ENCODE peak calls at places on chromosomes 3 and 15, in seven cellular contexts. F is fibroblast of lung, H is cardiac fibroblast, D is astrocyte of the spinal cord, E is thoracic aorta, O is dorsolateral prefrontal cortex, Z is choroid plexus epithelial cell. K is an unnamed sample.

GRCh38 chr3:148599478-148599877 is 98.2 kb upstream of the AGTR1 start:
- DNase-seq in O (no peak), H (no peak), E (no peak), D (no peak), F (no peak), Z (no peak), K (no peak)

GRCh38 chr3:62604301-62604700 is 231.0 kb upstream of the FEZF2 start:
- DNase-seq in Z (peak), O (no peak), H (peak), D (peak), F (peak), E (no peak), K (no peak)

GRCh38 chr15:101006931-101007687 is 88.0 kb downstream of the LRRK1 start:
- DNase-seq in F (peak), O (peak), E (peak), Z (peak), H (peak), D (peak), K (peak)

GRCh38 chr3:11062704-11063103 is 70.2 kb downstream of the SLC6A1 start:
- DNase-seq in E (no peak), D (no peak), O (no peak), F (no peak), H (no peak), Z (no peak), K (no peak)

GRCh38 chr3:160980740-160981139 is 124.4 kb downstream of the B3GALNT1 start:
- DNase-seq in H (no peak), O (no peak), E (no peak), F (no peak), D (no peak), Z (no peak), K (no peak)

GRCh38 chr3:14282001-14282705 is 103.5 kb downstream of the LSM3 start:
- DNase-seq in E (no peak), Z (no peak), H (no peak), D (no peak), O (no peak), F (no peak), K (no peak)

GRCh38 chr3:27632431-27633223 is 89.5 kb downstream of the EOMES start:
- DNase-seq in O (peak), Z (peak), H (peak), E (no peak), F (peak), D (peak), K (peak)

GRCh38 chr3:159821148-159821547 is 167.5 kb upstream of the IL12A start:
- DNase-seq in F (no peak), E (no peak), H (no peak), O (no peak), Z (peak), D (peak), K (no peak)

GRCh38 chr3:67094769-67095168 is 96.7 kb downstream of the KBTBD8 start:
- DNase-seq in D (no peak), F (peak), O (no peak), H (peak), E (no peak), Z (peak), K (no peak)

GRCh38 chr3:117127147-117127546 is 417.6 kb downstream of the TUSC7 start:
- DNase-seq in F (no peak), O (no peak), D (no peak), E (no peak), Z (no peak), H (no peak), K (no peak)

GRCh38 chr3:141430326-141430725 is 56.5 kb upstream of the RASA2 start:
- DNase-seq in O (no peak), E (no peak), Z (no peak), F (no peak), D (no peak), H (no peak), K (no peak)

GRCh38 chr3:33278106-33278672 is 947 bp downstream of the FBXL2 start:
- DNase-seq in F (peak), H (peak), Z (no peak), E (no peak), D (peak), O (no peak), K (no peak)

GRCh38 chr3:128011140-128011539 is 41.1 kb upstream of the SEC61A1 start:
- DNase-seq in E (no peak), Z (peak), H (peak), F (peak), D (peak), O (peak), K (no peak)

GRCh38 chr3:4512895-4513616 is 19.9 kb downstream of the ITPR1 start:
- DNase-seq in D (no peak), H (peak), E (no peak), F (no peak), O (no peak), Z (no peak), K (no peak)

GRCh38 chr3:126057936-126058335 is 26.0 kb downstream of the SLC41A3 start:
- DNase-seq in D (no peak), O (no peak), H (no peak), Z (no peak), E (no peak), F (no peak), K (no peak)

GRCh38 chr15:95325763-95326688 is 1004.5 kb upstream of the NR2F2 start:
- DNase-seq in O (no peak), D (peak), Z (peak), E (no peak), H (peak), F (peak), K (no peak)

GRCh38 chr3:29497282-29497681 is 216.4 kb downstream of the RBMS3 start:
- DNase-seq in F (no peak), D (no peak), O (no peak), E (no peak), H (no peak), Z (no peak), K (no peak)

GRCh38 chr3:133717424-133717823 is 28.8 kb upstream of the TF start:
- DNase-seq in H (no peak), F (no peak), D (no peak), Z (no peak), O (no peak), E (no peak), K (no peak)

GRCh38 chr3:17088602-17089313 is 204.0 kb downstream of the PLCL2 start:
- DNase-seq in H (no peak), E (no peak), D (no peak), O (peak), Z (no peak), F (no peak), K (no peak)

GRCh38 chr3:181176610-181177009 is 187.1 kb upstream of the DNAJC19 start:
- DNase-seq in D (peak), E (peak), F (peak), O (peak), H (peak), Z (peak), K (no peak)

GRCh38 chr15:39756806-39757522 is 25.7 kb downstream of the FSIP1 start:
- DNase-seq in E (no peak), H (peak), Z (peak), D (peak), O (no peak), F (peak), K (no peak)

GRCh38 chr15:31502541-31503229 is 176.1 kb downstream of the KLF13 start:
- DNase-seq in H (no peak), F (no peak), E (no peak), D (no peak), Z (no peak), O (no peak), K (no peak)

GRCh38 chr3:178518660-178519396 is 17.4 kb upstream of the KCNMB2 start:
- DNase-seq in H (no peak), D (no peak), O (no peak), Z (no peak), E (no peak), F (no peak), K (no peak)

GRCh38 chr3:18716821-18717220 is 291.7 kb upstream of the SATB1 start:
- DNase-seq in O (no peak), Z (no peak), E (no peak), F (no peak), H (peak), D (no peak), K (no peak)

GRCh38 chr15:64092864-64093626 is 593 bp downstream of the CIAO2A start:
- DNase-seq in D (peak), H (peak), F (peak), Z (peak), E (no peak), O (no peak), K (no peak)

GRCh38 chr3:133591271-133591742 is 17.8 kb downstream of the CDV3 start:
- DNase-seq in O (no peak), F (no peak), H (peak), E (no peak), D (peak), Z (peak), K (no peak)

GRCh38 chr3:197242784-197243432 is 55.5 kb downstream of the DLG1 start:
- DNase-seq in O (no peak), D (no peak), F (no peak), Z (peak), H (no peak), E (no peak), K (no peak)

GRCh38 chr15:71386448-71387236 is 271.4 kb downstream of the THSD4 start:
- DNase-seq in D (peak), E (no peak), O (no peak), H (peak), Z (peak), F (peak), K (no peak)

GRCh38 chr3:157099337-157100078 is 60.4 kb downstream of the CCNL1 start:
- DNase-seq in D (no peak), F (peak), E (no peak), Z (no peak), H (peak), O (no peak), K (no peak)

GRCh38 chr3:75035146-75035545 is 420.7 kb upstream of the CNTN3 start:
- DNase-seq in D (no peak), F (no peak), Z (no peak), H (no peak), E (no peak), O (no peak), K (no peak)

GRCh38 chr3:42721690-42722089 is 19.1 kb upstream of the HHATL start:
- DNase-seq in Z (no peak), O (peak), F (no peak), E (peak), D (no peak), H (no peak), K (no peak)

GRCh38 chr3:42050126-42050525 is 41.0 kb upstream of the TRAK1 start:
- DNase-seq in H (no peak), D (no peak), O (no peak), E (no peak), F (no peak), Z (no peak), K (no peak)

DNA sequence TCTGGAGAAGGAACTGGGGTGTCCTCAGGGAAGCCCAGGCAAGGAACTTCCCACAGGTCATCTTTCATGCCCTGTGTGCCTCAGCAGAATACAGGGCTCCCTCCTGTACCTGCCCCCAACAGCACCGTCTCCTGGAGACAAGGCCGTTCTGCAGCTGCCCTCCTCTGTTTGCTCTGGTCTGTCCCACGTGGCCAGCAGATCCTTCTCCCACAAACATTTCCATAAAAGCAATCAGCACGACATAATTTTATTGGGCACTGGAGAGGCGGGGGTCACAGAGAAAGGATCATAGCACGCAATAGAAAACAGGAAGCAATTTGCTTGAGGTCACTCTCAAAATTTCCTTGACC is 29.5 kb downstream of the STARD5 start:
- DNase-seq in Z (no peak), H (no peak), E (no peak), O (no peak), D (no peak), F (no peak), K (no peak)
- TF ChIP-seq CTCF in Z (no peak), H (no peak), E (no peak), O (no peak), D (no peak), F (no peak), K (no peak)

GRCh38 chr3:129164500-129164899 is 3.6 kb upstream of the ISY1 start:
- DNase-seq in H (no peak), D (no peak), Z (no peak), E (no peak), O (no peak), F (no peak), K (no peak)

GRCh38 chr3:129160891-129161859 is at the start of gene ISY1:
- DNase-seq in H (peak), D (peak), Z (peak), E (peak), F (peak), O (peak), K (peak)

GRCh38 chr3:129161860-129162271 is 1.0 kb upstream of the ISY1 start:
- DNase-seq in Z (peak), D (no peak), F (peak), O (no peak), H (peak), E (no peak), K (no peak)

GRCh38 chr3:129166579-129167332 is 5.9 kb upstream of the ISY1 start:
- DNase-seq in H (no peak), E (no peak), F (no peak), D (no peak), Z (no peak), O (no peak), K (no peak)

DNA sequence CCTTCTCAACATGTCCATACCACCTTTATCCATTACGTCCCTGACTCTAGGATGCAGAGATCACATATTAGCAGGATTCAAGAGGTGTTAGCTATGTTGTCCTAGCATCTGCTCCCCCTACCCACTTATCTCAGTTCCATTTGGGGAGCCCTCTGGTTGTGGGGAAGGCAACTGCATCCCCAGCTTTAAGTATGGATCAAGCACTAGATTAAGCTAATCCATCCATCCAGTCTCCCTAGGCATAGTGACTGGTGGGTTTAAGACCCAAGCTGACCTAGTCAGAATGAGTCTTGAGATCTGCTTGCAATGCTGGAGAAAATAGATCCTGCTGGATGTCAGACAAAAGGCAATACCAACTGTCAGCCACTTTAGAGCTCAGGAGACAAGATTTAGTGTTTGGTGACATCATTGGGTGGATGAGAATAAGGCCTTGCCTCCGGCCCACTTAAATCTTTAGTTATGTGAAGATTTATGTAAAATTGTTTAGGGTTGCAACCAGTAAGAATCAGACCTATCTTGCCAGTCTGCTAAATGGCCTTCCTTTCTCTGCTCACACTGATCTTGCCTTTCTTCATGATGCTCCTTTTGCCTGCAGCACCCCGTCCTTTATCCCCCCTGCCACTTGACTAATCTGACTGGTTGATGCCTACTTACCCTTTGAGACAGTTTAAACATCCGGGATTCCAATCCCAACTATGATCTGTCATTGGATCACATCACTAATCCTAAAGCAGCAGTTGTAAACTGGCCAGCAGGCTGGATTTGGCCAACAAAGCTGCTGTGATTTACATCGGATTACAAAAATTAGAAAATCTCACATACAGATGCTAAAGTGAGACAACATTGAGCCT is 2.1 kb upstream of the ISY1 start:
- DNase-seq in F (peak), E (no peak), D (no peak), H (no peak), Z (no peak), O (no peak), K (no peak)
- TF ChIP-seq CTCF in F (peak), E (no peak), D (peak), H (peak), Z (peak), O (no peak), K (peak)

GRCh38 chr15:75533945-75534344 is 45.2 kb downstream of the PTPN9 start:
- DNase-seq in D (no peak), Z (no peak), F (no peak), O (no peak), H (no peak), E (no peak), K (no peak)

GRCh38 chr15:75531041-75531450 is 48.1 kb downstream of the PTPN9 start:
- DNase-seq in Z (peak), H (peak), E (peak), D (peak), F (peak), O (peak), K (no peak)

GRCh38 chr15:75538376-75538775 is 40.7 kb downstream of the PTPN9 start:
- DNase-seq in D (no peak), H (no peak), Z (no peak), E (no peak), O (no peak), F (no peak), K (no peak)

GRCh38 chr15:75530169-75530568 is 48.9 kb downstream of the PTPN9 start:
- DNase-seq in D (no peak), Z (no peak), E (no peak), H (no peak), F (no peak), O (no peak), K (no peak)

GRCh38 chr15:75532413-75533250 is 46.5 kb downstream of the PTPN9 start:
- DNase-seq in D (peak), F (peak), O (no peak), H (peak), E (peak), Z (peak), K (no peak)
- TF ChIP-seq CTCF in D (no peak), F (peak), O (peak), H (peak), E (peak), Z (peak), K (peak)

GRCh38 chr15:90855139-90855538 is 13.2 kb upstream of the FURIN start:
- DNase-seq in F (no peak), O (no peak), H (no peak), E (no peak), Z (no peak), D (no peak), K (no peak)
- TF ChIP-seq CTCF in F (no peak), O (no peak), H (no peak), E (no peak), Z (no peak), D (no peak), K (no peak)

GRCh38 chr15:93483923-93484322 is 394.9 kb upstream of the RGMA start:
- DNase-seq in H (no peak), D (no peak), E (no peak), F (no peak), Z (no peak), O (no peak), K (no peak)

GRCh38 chr15:93485438-93485837 is 396.4 kb upstream of the RGMA start:
- DNase-seq in E (no peak), H (no peak), O (no peak), D (no peak), F (no peak), Z (no peak), K (no peak)

GRCh38 chr15:93488157-93488803 is 399.3 kb upstream of the RGMA start:
- DNase-seq in D (no peak), H (no peak), E (no peak), Z (no peak), F (no peak), O (no peak), K (no peak)

GRCh38 chr15:93486407-93487117 is 397.6 kb upstream of the RGMA start:
- DNase-seq in D (no peak), F (no peak), H (no peak), O (no peak), E (no peak), Z (no peak), K (no peak)

GRCh38 chr15:93485922-93486327 is 396.9 kb upstream of the RGMA start:
- DNase-seq in Z (no peak), F (no peak), D (no peak), O (no peak), E (no peak), H (no peak), K (no peak)
- TF ChIP-seq CTCF in Z (no peak), F (no peak), D (no peak), O (no peak), E (peak), H (no peak), K (no peak)

GRCh38 chr3:98798820-98799219 is 35.7 kb downstream of the ST3GAL6 start:
- DNase-seq in O (no peak), E (no peak), F (no peak), Z (no peak), H (no peak), D (no peak), K (no peak)
- TF ChIP-seq CTCF in O (no peak), E (no peak), F (no peak), Z (no peak), H (no peak), D (no peak), K (no peak)

DNA sequence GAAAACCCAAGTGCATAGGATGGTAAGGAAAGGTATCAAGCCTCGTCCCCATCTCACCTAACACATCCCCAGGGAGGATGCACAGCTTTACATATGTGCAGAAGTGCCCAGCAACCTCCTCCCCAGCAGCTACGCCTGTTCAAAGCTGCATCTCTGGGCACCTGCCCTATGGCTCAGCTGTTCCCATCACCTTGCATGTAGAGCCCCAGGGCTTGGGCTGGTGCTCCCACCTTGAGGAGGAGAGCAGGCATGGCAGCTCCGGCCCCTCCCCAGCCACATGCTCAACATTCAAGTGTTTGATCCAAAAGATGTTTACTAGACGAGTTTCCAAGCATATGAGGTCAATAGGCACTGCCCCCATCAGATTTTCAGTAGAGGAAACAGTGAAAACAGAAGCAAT is 173.5 kb downstream of the ATP10A start:
- DNase-seq in Z (no peak), O (peak), D (no peak), H (no peak), E (no peak), F (no peak), K (no peak)
- TF ChIP-seq CTCF in Z (no peak), O (no peak), D (no peak), H (no peak), E (no peak), F (no peak), K (peak)

GRCh38 chr3:69309810-69310209 is 76.1 kb downstream of the FRMD4B start:
- DNase-seq in F (peak), Z (peak), O (no peak), H (peak), D (peak), E (no peak), K (no peak)
- TF ChIP-seq CTCF in F (peak), Z (peak), O (peak), H (peak), D (peak), E (peak), K (peak)

DNA sequence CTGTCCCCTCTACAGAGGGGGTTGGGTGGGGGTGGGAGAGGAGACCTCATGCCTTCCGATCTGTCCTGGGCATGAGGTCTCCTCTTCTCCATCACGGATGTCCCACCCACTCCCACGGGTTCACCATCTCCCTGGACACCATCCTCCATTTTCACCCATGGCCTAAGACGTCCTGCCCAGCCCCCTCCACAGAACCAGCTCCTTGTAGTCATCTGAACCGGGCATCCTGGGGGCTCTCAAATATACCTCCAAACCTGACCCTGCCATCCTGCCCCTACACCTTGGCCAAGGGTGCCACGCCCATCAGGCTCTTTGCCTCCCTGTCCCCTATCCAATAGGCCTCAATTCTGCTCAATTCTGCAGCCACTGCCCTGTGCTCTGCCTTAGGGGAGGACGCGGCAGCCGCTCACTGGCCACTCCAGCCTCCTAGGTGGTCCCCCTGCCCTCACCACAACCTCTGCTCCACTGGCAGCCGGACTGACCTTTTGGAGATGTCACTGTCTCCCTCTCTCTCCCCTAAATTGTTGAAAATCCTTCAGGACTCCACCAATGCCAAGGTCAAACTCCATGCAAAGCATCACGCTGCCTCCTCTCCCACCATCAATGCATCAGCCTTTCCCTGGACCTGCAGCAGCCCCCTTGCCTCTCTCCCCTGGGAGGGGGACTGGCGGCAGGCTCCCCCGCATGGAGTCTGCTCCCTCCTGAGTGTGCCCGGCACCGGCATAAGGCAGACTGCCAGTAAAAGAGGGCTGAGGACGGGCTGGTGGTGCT is 9.4 kb upstream of the ANPEP start:
- DNase-seq in O (no peak), E (no peak), Z (no peak), H (no peak), F (no peak), D (no peak), K (no peak)
- TF ChIP-seq CTCF in O (no peak), E (no peak), Z (no peak), H (no peak), F (no peak), D (no peak), K (no peak)

K was measured in D721Med.